ENCODE peak calls at places on chromosomes 16 and 17, in six cellular contexts. V is IMR-90, L is trophoblast cell, O is H1, G is neuronal stem cell, E is mesenchymal stem cell. W is an unnamed sample.

GRCh38 chr16:69315486-69316311 is 4.5 kb downstream of the VPS4A start:
- DNase-seq in V (no peak), L (no peak), O (no peak), G (no peak), E (no peak), W (no peak)

GRCh38 chr16:27439273-27440018 is 37.5 kb downstream of the IL21R start:
- DNase-seq in V (no peak), L (no peak), O (no peak), G (no peak), E (no peak), W (no peak)

GRCh38 chr17:48636177-48637018 is 10.2 kb upstream of the HOXB9 start:
- DNase-seq in V (peak), L (peak), O (peak), G (peak), E (peak), W (peak)

GRCh38 chr17:44219636-44220210 is at the start of gene UBTF:
- DNase-seq in V (peak), L (peak), O (peak), G (peak), E (peak), W (peak)

GRCh38 chr17:30095507-30096244 is 20.9 kb upstream of the NSRP1 start:
- DNase-seq in V (peak), L (peak), O (no peak), G (peak), E (peak), W (peak)

GRCh38 chr16:56625140-56625942 is at the start of gene MT1E:
- DNase-seq in V (peak), L (peak), O (peak), G (no peak), E (peak), W (no peak)

GRCh38 chr17:3965123-3965800 is 1.0 kb upstream of the ATP2A3 start:
- DNase-seq in V (no peak), L (peak), O (peak), G (peak), E (peak), W (peak)

GRCh38 chr17:49823614-49824013 is 24.3 kb downstream of the TAC4 start:
- DNase-seq in V (peak), L (no peak), O (no peak), G (no peak), E (peak), W (no peak)

GRCh38 chr17:30812218-30813177 is 12.0 kb downstream of the CRLF3 start:
- DNase-seq in V (peak), L (no peak), O (no peak), G (no peak), E (no peak), W (no peak)

GRCh38 chr16:54533856-54534490 is 247.4 kb upstream of the IRX3 start:
- DNase-seq in V (no peak), L (no peak), O (no peak), G (no peak), E (no peak), W (no peak)

DNA sequence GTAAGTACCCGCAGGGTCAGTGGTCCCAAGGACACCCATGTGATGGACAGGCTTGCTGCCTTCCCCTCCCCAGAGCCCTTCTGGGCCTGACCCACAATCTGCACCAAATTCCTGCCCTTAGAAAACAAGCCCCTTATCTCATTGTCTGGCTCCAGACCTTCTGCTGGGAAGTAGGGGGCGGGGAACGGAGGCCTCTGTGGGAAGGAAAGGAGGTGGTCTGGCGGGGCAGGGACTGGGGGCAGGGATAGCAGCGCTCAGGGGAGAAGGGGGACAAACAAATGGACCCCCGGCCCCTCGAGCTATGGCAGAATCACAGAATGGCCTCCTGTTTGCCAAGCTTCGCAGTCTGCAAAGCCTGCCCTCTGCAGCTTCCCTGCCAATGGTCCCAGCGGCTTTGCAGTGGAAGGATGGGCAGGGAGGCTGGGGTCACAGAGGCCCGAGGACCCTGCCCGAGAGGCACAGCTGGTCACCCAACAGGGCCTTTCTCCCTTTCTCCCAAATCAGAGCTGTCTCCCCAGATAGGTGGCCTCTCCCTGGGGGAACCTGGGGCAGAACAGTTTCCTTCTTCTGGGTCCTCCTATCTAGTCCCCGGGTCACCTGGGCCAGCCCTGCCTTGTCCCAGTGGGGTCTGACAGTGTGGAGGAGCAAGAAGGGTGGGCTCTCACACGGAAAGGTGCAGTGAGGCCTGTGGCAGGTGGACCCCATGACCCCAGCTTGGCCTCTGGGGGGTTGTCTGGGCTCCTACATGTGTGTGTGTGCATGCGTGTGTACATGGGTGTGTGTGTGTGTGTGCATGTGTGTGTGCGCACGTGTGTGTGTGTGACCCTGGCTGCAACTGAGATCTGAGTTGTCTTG is 25.5 kb downstream of the TMEM235 start:
- DNase-seq in V (no peak), L (no peak), O (no peak), G (no peak), E (no peak), W (no peak)
- H2AK5ac ChIP-seq in V (no peak), L (peak), O (no peak), G (peak), E (peak), W (no peak)

GRCh38 chr17:28705728-28706334 is 5.9 kb downstream of the PROCA1 start:
- DNase-seq in V (no peak), L (no peak), O (no peak), G (no peak), E (no peak), W (no peak)

GRCh38 chr17:28706471-28707338 is 5.0 kb downstream of the PROCA1 start:
- DNase-seq in V (no peak), L (no peak), O (no peak), G (no peak), E (no peak), W (no peak)

GRCh38 chr17:28704219-28704858 is 7.3 kb downstream of the PROCA1 start:
- DNase-seq in V (no peak), L (no peak), O (no peak), G (no peak), E (no peak), W (no peak)

GRCh38 chr17:28705074-28705659 is 6.5 kb downstream of the PROCA1 start:
- DNase-seq in V (no peak), L (no peak), O (no peak), G (no peak), E (no peak), W (no peak)

DNA sequence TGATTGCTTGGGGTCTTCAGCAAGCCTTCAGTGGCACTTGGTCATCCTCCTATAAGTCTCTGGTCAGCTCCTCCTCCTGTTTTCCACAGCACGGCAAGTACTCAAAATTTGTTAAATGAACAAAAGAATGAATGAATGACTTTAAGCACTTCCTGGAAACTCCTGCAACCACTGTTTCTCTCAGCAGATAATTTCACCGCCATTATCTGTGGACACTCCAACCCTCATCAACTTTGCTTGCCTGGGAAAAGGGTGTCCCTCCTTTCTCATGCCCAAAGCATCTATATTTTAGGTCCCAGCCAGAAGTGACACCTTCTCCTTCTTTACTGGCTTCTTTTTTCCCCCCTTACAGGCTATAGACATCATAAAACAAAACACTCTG is 4.4 kb downstream of the PROCA1 start:
- DNase-seq in V (no peak), L (no peak), O (no peak), G (no peak), E (no peak), W (no peak)
- H2AFZ ChIP-seq in V (no peak), L (no peak), O (no peak), G (no peak), E (no peak), W (no peak)

DNA sequence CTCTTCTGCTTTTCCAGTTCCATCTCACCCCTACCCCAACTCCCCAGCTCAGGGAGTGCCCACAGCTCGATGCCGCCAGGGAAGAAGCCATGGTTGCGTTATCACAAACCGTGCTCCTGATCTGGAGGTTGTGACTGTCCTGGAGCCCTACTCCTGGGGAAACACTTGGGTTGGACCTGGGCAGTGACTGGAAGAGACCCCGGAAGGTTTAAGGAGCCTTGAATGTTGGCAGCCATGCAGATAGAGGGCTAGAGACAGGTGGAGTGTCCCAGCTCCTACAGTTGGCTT is 2.6 kb downstream of the MMP15 start:
- DNase-seq in V (no peak), L (no peak), O (no peak), G (no peak), E (no peak), W (no peak)
- H2AK5ac ChIP-seq in V (no peak), L (peak), O (peak), G (no peak), E (no peak), W (no peak)

GRCh38 chr17:1957037-1957436 is 68.1 kb downstream of the RTN4RL1 start:
- DNase-seq in V (peak), L (no peak), O (no peak), G (no peak), E (peak), W (no peak)

GRCh38 chr17:1951920-1952319 is 73.2 kb downstream of the RTN4RL1 start:
- DNase-seq in V (no peak), L (no peak), O (no peak), G (no peak), E (no peak), W (peak)

GRCh38 chr17:1949754-1950153 is 75.4 kb downstream of the RTN4RL1 start:
- DNase-seq in V (no peak), L (no peak), O (no peak), G (no peak), E (no peak), W (no peak)

GRCh38 chr17:1956134-1956533 is 69.0 kb downstream of the RTN4RL1 start:
- DNase-seq in V (no peak), L (no peak), O (no peak), G (no peak), E (no peak), W (no peak)

GRCh38 chr17:1953866-1954265 is 71.3 kb downstream of the RTN4RL1 start:
- DNase-seq in V (no peak), L (no peak), O (no peak), G (no peak), E (no peak), W (no peak)
- H2AFZ ChIP-seq in V (no peak), L (no peak), O (no peak), G (no peak), E (no peak), W (no peak)

GRCh38 chr17:73342549-73343167 is 30.9 kb upstream of the CDC42EP4 start:
- DNase-seq in V (peak), L (peak), O (no peak), G (peak), E (peak), W (no peak)
- H2AK5ac ChIP-seq in V (peak), L (peak), O (peak), G (peak), E (peak), W (no peak)

DNA sequence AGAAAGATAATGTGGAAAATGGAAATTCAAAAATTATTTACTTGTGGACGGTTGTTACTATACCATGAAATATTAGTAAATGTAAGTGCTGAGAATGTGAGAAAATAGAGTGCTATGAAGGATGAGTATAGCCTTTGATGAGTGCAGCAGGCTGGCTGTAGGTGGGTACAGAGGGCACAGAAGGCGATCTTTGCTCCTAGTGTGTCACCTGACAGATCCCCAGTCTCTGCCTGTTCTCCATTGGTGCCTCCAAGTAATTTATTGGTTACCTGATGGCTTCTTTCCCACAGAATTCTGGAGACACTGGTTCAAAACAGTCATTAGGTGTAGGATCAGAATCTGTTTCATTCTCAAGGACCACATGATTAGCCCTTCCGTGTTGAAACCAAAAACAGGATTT is 28.9 kb downstream of the ABCA9 start:
- DNase-seq in V (no peak), L (no peak), O (no peak), G (no peak), E (no peak), W (no peak)
- H2AFZ ChIP-seq in V (no peak), L (no peak), O (peak), G (no peak), E (no peak), W (no peak)

DNA sequence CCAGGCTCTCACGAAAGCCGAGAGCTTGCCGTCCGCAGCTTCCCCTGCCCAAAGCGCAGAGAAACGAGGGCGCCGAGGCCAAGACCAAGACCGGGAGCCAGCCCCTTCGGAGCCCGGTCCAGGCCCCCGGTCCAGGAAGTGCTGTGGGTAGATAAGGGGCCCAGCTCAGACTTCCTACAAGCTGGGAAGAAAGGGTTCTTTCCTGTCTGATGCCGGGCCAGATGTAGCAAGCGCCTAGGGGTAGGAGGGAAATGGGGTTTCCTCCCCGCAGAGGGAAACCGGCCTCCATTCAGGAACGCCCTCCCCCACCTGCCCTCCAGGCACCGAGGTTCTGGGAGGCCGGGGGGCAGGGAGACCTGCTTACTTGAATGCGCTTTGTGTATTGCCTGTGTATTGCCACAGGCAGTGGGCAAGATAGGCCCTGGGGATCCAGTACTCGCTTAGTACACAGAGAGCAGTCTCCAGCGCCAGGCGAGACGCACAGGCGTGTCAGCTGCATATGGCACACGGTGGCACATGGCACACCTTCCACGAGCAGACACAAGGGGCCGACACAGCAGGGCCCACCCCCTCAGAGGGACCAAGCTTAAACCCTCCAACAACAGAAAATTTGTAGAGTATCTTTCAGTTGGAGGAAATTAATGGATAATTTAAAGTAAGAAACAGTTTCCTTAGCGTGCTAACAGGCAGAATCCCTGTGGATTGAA is 1.0 kb upstream of the CYB561 start:
- DNase-seq in V (no peak), L (no peak), O (peak), G (no peak), E (no peak), W (peak)
- H2AK5ac ChIP-seq in V (peak), L (peak), O (peak), G (peak), E (no peak), W (no peak)

GRCh38 chr16:48511071-48511540 is 98.9 kb downstream of the N4BP1 start:
- DNase-seq in V (peak), L (peak), O (no peak), G (no peak), E (peak), W (no peak)
- H2AFZ ChIP-seq in V (peak), L (peak), O (no peak), G (no peak), E (no peak), W (no peak)

GRCh38 chr17:77923776-77924513 is 34.6 kb upstream of the TNRC6C start:
- DNase-seq in V (no peak), L (no peak), O (no peak), G (no peak), E (no peak), W (peak)

GRCh38 chr17:77926144-77926543 is 32.4 kb upstream of the TNRC6C start:
- DNase-seq in V (no peak), L (no peak), O (no peak), G (no peak), E (no peak), W (no peak)

GRCh38 chr17:77926967-77927366 is 31.5 kb upstream of the TNRC6C start:
- DNase-seq in V (no peak), L (no peak), O (no peak), G (no peak), E (no peak), W (no peak)

GRCh38 chr17:77924757-77925336 is 33.7 kb upstream of the TNRC6C start:
- DNase-seq in V (peak), L (no peak), O (peak), G (no peak), E (no peak), W (peak)

GRCh38 chr17:77923135-77923534 is 35.4 kb upstream of the TNRC6C start:
- DNase-seq in V (no peak), L (no peak), O (no peak), G (no peak), E (no peak), W (no peak)
- H2AK5ac ChIP-seq in V (no peak), L (no peak), O (no peak), G (peak), E (no peak), W (no peak)

W was measured in H9.